ENCODE peak calls at places on chromosomes 4 and X, in eight cellular contexts. A is uterus, W is psoas muscle, L is aorta, X is cardiac muscle cell, K is Peyer's patch, Q is small intestine, C is gastrocnemius medialis. P is an unnamed sample. For H3K36me3, the result is how much of the 10 kb centered on the place peaks cover.

GRCh38 chr4:119570401-119570800 is 58.2 kb downstream of the PDE5A start:
- DNase-seq in L (no peak), W (no peak), X (no peak), C (no peak), K (no peak), A (no peak), Q (no peak), P (no peak)

GRCh38 chr4:83498187-83498586 is 13.3 kb upstream of the ABRAXAS1 start:
- DNase-seq in L (no peak), A (no peak), Q (no peak), K (no peak), X (no peak), C (no peak), W (no peak), P (no peak)

GRCh38 chr4:86977621-86978184 is 42.9 kb downstream of the AFF1 start:
- DNase-seq in A (no peak), K (no peak), X (peak), Q (peak), L (no peak), C (no peak), W (no peak), P (no peak)

GRCh38 chr4:141768954-141769353 is 132.6 kb downstream of the IL15 start:
- DNase-seq in X (peak), A (no peak), L (no peak), Q (no peak), W (no peak), K (no peak), C (no peak), P (no peak)

GRCh38 chrX:82087699-82088098 is 885.8 kb downstream of the SH3BGRL start:
- DNase-seq in L (no peak), C (no peak), A (no peak), Q (peak), X (no peak), K (no peak), W (no peak), P (no peak)

GRCh38 chr4:139912423-139912822 is 241.6 kb downstream of the MAML3 start:
- DNase-seq in K (no peak), C (no peak), Q (no peak), W (no peak), L (no peak), X (no peak), A (no peak), P (no peak)

GRCh38 chrX:15854712-15855561 is at the start of gene AP1S2:
- DNase-seq in C (peak), X (peak), K (peak), W (peak), L (peak), Q (peak), A (peak), P (peak)

GRCh38 chr4:183591301-183591700 is 67.7 kb downstream of the RWDD4 start:
- DNase-seq in X (no peak), K (no peak), Q (no peak), A (no peak), L (no peak), W (no peak), C (no peak), P (no peak)

GRCh38 chr4:6746721-6747689 is 31.0 kb downstream of the BLOC1S4 start:
- DNase-seq in L (no peak), K (no peak), A (no peak), W (no peak), X (peak), Q (peak), C (peak), P (no peak)

GRCh38 chr4:52645315-52645714 is 13.8 kb downstream of the USP46 start:
- DNase-seq in W (no peak), Q (no peak), C (no peak), K (no peak), L (no peak), X (no peak), A (no peak), P (peak)

GRCh38 chr4:163404570-163404969 is 60.9 kb downstream of the NPY5R start:
- DNase-seq in A (no peak), K (no peak), X (peak), L (no peak), W (no peak), Q (no peak), C (no peak), P (no peak)

GRCh38 chr4:117334451-117335188 is 249.2 kb upstream of the TRAM1L1 start:
- DNase-seq in Q (no peak), K (no peak), W (no peak), C (no peak), L (no peak), A (no peak), X (no peak), P (no peak)

GRCh38 chr4:93659629-93660028 is 168.9 kb upstream of the ATOH1 start:
- DNase-seq in W (no peak), K (no peak), A (no peak), X (no peak), C (no peak), L (no peak), Q (no peak), P (no peak)

GRCh38 chrX:108091878-108092291 is 307 bp downstream of the ATG4A start:
- DNase-seq in A (no peak), K (no peak), C (peak), Q (no peak), L (no peak), W (peak), X (no peak), P (no peak)

GRCh38 chr4:2962614-2963184 is 507 bp downstream of the NOP14 start:
- DNase-seq in L (peak), C (peak), K (no peak), A (no peak), X (peak), W (no peak), Q (peak), P (no peak)

GRCh38 chr4:89023140-89023539 is 33.8 kb downstream of the FAM13A start:
- DNase-seq in K (no peak), C (no peak), W (no peak), L (no peak), A (no peak), Q (no peak), X (no peak), P (no peak)

GRCh38 chr4:1991596-1992434 is 17.0 kb downstream of the NELFA start:
- DNase-seq in A (no peak), L (peak), C (peak), Q (no peak), K (no peak), X (no peak), W (peak), P (no peak)

GRCh38 chrX:103356023-103356798 is at the start of gene TCEAL9:
- DNase-seq in A (peak), W (peak), L (peak), C (peak), Q (peak), X (peak), K (no peak), P (no peak)

GRCh38 chrX:137236837-137237236 is 203.0 kb upstream of the GPR101 start:
- DNase-seq in C (no peak), W (no peak), A (no peak), X (no peak), Q (no peak), L (no peak), K (no peak), P (no peak)

GRCh38 chr4:38943355-38943754 is 75.7 kb downstream of the FAM114A1 start:
- DNase-seq in Q (no peak), L (no peak), K (peak), C (peak), A (peak), W (peak), X (peak), P (no peak)

GRCh38 chrX:45747905-45748304 is 547.2 kb upstream of the DIPK2B start:
- DNase-seq in W (no peak), K (no peak), L (no peak), C (no peak), X (no peak), A (no peak), Q (no peak), P (no peak)

GRCh38 chr4:92104506-92104905 is 199.3 kb upstream of the GRID2 start:
- DNase-seq in L (no peak), Q (no peak), W (no peak), X (peak), A (no peak), C (no peak), K (no peak), P (no peak)

GRCh38 chr4:89298788-89299152 is 8.8 kb downstream of the GPRIN3 start:
- DNase-seq in L (no peak), K (no peak), X (peak), C (no peak), W (no peak), Q (no peak), A (no peak), P (no peak)

GRCh38 chrX:56762707-56763555 is 33.9 kb downstream of the NBDY start:
- DNase-seq in X (no peak), W (peak), C (no peak), K (peak), L (peak), A (no peak), Q (no peak), P (no peak)

GRCh38 chr4:168028970-168029610 is 63.2 kb upstream of the ANXA10 start:
- DNase-seq in W (no peak), K (no peak), Q (no peak), A (no peak), C (no peak), X (no peak), L (no peak), P (no peak)

GRCh38 chr4:139312552-139313332 is 10.5 kb upstream of the NDUFC1 start:
- DNase-seq in X (no peak), Q (no peak), W (no peak), L (no peak), K (no peak), C (no peak), A (no peak), P (no peak)

GRCh38 chrX:35726176-35726575 is 72.0 kb upstream of the MAGEB16 start:
- DNase-seq in A (no peak), Q (peak), L (no peak), C (no peak), K (no peak), W (no peak), X (peak), P (no peak)

GRCh38 chr4:88841635-88842034 is 144.0 kb upstream of the NAP1L5 start:
- DNase-seq in K (no peak), A (no peak), X (no peak), L (no peak), C (no peak), Q (no peak), W (no peak), P (no peak)

GRCh38 chr4:5945936-5946335 is 53.0 kb upstream of the CRMP1 start:
- DNase-seq in C (no peak), L (no peak), Q (no peak), A (no peak), K (no peak), X (no peak), W (no peak), P (no peak)

GRCh38 chr4:168415911-168416310 is 64.4 kb downstream of the DDX60L start:
- DNase-seq in A (no peak), X (no peak), K (no peak), C (no peak), L (no peak), W (no peak), Q (no peak), P (no peak)

GRCh38 chrX:65924938-65925507 is 114.9 kb downstream of the VSIG4 start:
- DNase-seq in Q (no peak), A (no peak), K (no peak), C (no peak), X (no peak), L (no peak), W (no peak), P (no peak)

GRCh38 chrX:21658152-21658737 is at the start of gene KLHL34:
- DNase-seq in C (peak), W (peak), Q (peak), A (no peak), L (no peak), X (no peak), K (no peak), P (peak)

GRCh38 chr4:174826660-174827059 is 2.4 kb downstream of the GLRA3 start:
- DNase-seq in K (no peak), A (no peak), X (no peak), L (no peak), Q (no peak), W (no peak), C (no peak), P (no peak)

GRCh38 chr4:174834477-174834876 is 5.4 kb upstream of the GLRA3 start:
- DNase-seq in W (no peak), A (no peak), C (no peak), X (no peak), Q (no peak), K (no peak), L (no peak), P (no peak)

DNA sequence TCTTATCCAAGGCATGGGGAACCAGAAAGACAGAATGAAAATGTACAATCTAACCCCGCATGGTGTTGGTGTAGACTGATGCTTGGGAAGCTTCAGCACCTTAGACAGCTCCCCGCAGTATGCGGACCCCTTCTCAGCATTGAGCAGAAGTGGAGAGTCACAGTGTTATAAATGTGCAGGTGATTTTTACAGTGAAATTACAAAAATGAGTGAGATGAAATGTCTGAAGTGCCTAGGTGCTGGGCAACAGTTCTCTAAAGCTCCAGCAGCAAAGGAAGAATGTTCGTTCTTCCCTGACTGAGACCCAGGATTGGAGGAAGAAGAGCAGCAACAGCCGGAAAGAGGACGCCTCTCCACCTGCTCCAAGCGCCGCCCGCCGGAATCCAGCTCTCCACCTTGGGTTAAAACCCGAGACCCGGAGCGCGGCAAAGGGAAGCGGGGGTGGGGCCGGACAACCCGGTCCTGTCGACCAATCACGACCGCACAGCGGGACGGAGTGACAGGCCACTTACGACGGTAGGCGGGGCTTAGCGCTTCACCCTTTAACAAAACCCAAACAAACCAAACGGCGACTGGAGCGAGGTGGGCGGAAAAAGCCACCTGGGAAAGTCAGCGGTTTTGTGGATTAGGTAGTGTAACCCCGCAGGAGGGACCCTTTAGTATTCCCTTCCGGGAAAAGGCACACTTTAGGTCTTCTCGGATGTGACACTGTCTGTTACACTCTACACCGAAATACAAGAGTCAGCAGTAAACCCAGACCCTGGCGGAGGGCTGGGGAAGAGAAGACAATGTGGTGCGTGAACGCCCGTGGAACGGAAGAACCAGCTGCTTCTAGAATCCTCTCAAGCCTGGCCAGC is at the start of gene GLRA3:
- DNase-seq in C (no peak), X (peak), Q (peak), L (peak), A (peak), K (peak), W (no peak), P (peak)
- H3K4me3 ChIP-seq in C (no peak), X (peak), Q (no peak), L (no peak), A (no peak), K (no peak), W (no peak), P (peak)

GRCh38 chr4:13601060-13601459 is 26.5 kb downstream of the BOD1L1 start:
- DNase-seq in L (no peak), K (peak), A (no peak), W (no peak), C (no peak), Q (no peak), X (no peak), P (no peak)

GRCh38 chr4:13601848-13602247 is 25.7 kb downstream of the BOD1L1 start:
- DNase-seq in C (no peak), A (no peak), K (no peak), Q (no peak), L (no peak), W (no peak), X (no peak), P (no peak)

GRCh38 chr4:13599159-13599558 is 28.4 kb downstream of the BOD1L1 start:
- DNase-seq in W (no peak), K (no peak), L (no peak), X (no peak), Q (no peak), A (no peak), C (no peak), P (no peak)

GRCh38 chr4:13597604-13598003 is 29.9 kb downstream of the BOD1L1 start:
- DNase-seq in K (no peak), A (no peak), Q (no peak), C (no peak), L (no peak), W (no peak), X (no peak), P (no peak)

DNA sequence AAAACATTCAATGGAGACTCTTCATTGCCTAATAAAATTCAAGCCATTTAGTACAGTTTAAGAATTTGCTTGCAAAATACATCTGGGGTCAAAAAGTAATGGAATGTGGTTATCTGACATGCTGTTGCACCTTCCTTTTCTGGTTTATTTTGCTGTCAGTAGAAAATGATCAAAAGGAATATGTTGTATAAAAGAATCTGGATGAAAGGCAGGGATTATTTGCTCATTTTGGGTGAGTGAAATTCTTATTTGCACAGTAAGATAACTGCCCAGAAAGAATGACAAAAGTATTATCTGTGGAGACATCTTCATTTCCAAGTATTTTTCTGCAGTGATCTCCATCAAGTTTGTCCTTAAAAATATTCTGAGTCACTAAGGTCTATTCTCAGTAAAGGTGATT is 30.4 kb downstream of the BOD1L1 start:
- DNase-seq in X (no peak), W (no peak), C (no peak), A (no peak), K (no peak), Q (no peak), L (no peak), P (no peak)
- H3K36me3 ChIP-seq in X (half or more), W (half or more), C (under half), A (under half), K (under half), Q (under half), L (under half), P (under half)

GRCh38 chr4:90889171-90889570 is 762.0 kb downstream of the CCSER1 start:
- DNase-seq in K (no peak), Q (no peak), X (no peak), A (no peak), L (no peak), W (no peak), C (no peak), P (no peak)
- H3K4me3 ChIP-seq in K (no peak), Q (no peak), X (no peak), A (no peak), L (no peak), W (no peak), C (no peak), P (no peak)

DNA sequence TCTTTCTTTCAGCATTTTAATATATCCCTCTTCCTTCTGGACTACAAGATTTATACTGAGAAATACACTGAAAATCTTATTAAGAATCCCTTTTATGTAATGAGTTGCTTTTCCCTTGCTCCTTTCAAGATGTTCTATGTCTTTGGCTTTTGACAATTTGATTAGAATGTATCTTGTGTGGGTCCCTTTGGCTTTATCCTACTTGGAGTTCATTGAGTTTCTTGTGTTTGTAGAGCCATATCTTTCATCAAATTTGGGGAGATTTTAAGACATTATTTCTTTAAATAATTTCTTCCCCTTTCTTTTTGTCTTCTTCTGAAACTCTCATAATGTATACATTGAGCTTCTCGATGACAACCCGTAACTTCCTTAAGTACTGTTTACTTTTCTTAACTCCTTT is 739.9 kb upstream of the AMOT start:
- DNase-seq in X (no peak), C (no peak), W (no peak), K (no peak), A (no peak), Q (no peak), L (no peak), P (no peak)
- H3K36me3 ChIP-seq in X (under half), C (under half), W (under half), K (under half), A (under half), Q (under half), L (under half), P (under half)

DNA sequence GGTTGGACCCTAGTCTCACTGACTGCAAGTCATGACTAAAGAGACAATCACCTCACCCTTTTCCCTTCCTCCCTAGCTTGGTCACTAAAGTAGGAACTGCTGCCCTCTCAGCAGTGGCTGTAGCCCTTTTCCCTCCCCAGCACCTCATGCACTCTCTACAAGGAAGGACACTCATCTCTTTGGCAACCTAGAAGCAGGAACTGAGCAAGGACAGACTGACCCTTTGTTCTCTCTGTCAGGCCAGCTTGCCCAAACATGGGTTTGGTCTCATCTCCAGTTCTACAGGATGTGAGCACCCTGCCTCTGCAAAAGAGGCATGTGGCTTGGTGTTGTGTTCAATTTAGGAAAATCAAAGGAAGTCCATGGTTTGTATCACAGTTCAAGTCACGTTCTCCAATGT is 15.8 kb downstream of the LEF1 start:
- DNase-seq in X (no peak), W (no peak), L (no peak), C (no peak), Q (no peak), A (no peak), K (no peak), P (no peak)
- H3K4me3 ChIP-seq in X (no peak), W (no peak), L (no peak), C (no peak), Q (no peak), A (no peak), K (no peak), P (no peak)

DNA sequence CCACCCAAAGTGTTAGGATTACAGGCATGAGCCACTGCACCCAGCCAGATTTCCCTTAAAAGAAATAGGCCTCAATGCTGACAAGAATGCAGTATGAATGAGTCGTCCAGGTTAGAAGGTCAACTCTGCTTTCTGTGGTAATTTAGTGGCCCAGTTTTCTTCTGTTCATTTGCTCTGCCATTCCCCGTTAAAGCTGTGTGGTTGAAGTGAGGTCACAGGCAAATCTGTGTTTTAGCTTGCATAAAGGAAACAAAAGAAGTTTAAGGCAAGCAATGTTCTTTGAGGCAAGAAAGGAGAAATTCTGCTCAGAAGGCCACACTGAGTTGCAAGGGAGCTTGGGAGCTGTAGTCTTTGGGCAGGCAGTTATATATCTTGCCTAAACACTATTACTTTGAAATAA is 176.8 kb downstream of the LARP7 start:
- DNase-seq in Q (no peak), A (no peak), W (no peak), L (no peak), K (no peak), X (peak), C (no peak), P (peak)
- H3K36me3 ChIP-seq in Q (under half), A (under half), W (under half), L (under half), K (under half), X (under half), C (under half), P (under half)